ENCODE peak calls at places on chromosomes 3 and 15, in ten cellular contexts. One of them, this sample, is unnamed. For H3K4me1, the result is how much of the 10 kb centered on the place peaks cover.

GRCh38 chr3:108280476-108280875 is 15.9 kb upstream of the HHLA2 start:
- DNase-seq in tibial nerve: no peak
- DNase-seq in heart left ventricle: no peak
- DNase-seq in sigmoid colon: no peak
- DNase-seq in uterus: no peak
- DNase-seq in ovary: no peak
- DNase-seq in A549: no peak
- DNase-seq in HepG2: no peak
- DNase-seq in IMR-90: no peak
- DNase-seq in spleen: no peak
- DNase-seq in this sample: no peak

GRCh38 chr3:113111308-113111707 is 100.0 kb upstream of the BOC start:
- DNase-seq in tibial nerve: no peak
- DNase-seq in heart left ventricle: no peak
- DNase-seq in sigmoid colon: no peak
- DNase-seq in uterus: no peak
- DNase-seq in ovary: no peak
- DNase-seq in A549: no peak
- DNase-seq in HepG2: no peak
- DNase-seq in IMR-90: peak
- DNase-seq in spleen: no peak
- DNase-seq in this sample: no peak

GRCh38 chr3:8490079-8490552 is 11.5 kb upstream of the LMCD1 start:
- DNase-seq in tibial nerve: no peak
- DNase-seq in heart left ventricle: no peak
- DNase-seq in sigmoid colon: no peak
- DNase-seq in uterus: peak
- DNase-seq in ovary: no peak
- DNase-seq in A549: peak
- DNase-seq in HepG2: peak
- DNase-seq in IMR-90: peak
- DNase-seq in spleen: no peak
- DNase-seq in this sample: no peak

GRCh38 chr3:78238811-78239210 is 1198.9 kb downstream of the ROBO2 start:
- DNase-seq in tibial nerve: no peak
- DNase-seq in heart left ventricle: no peak
- DNase-seq in sigmoid colon: no peak
- DNase-seq in uterus: no peak
- DNase-seq in ovary: no peak
- DNase-seq in A549: no peak
- DNase-seq in HepG2: no peak
- DNase-seq in IMR-90: no peak
- DNase-seq in spleen: no peak
- DNase-seq in this sample: no peak

GRCh38 chr3:84943379-84943778 is 15.4 kb upstream of the CADM2 start:
- DNase-seq in tibial nerve: no peak
- DNase-seq in heart left ventricle: no peak
- DNase-seq in sigmoid colon: no peak
- DNase-seq in uterus: no peak
- DNase-seq in ovary: no peak
- DNase-seq in A549: no peak
- DNase-seq in HepG2: no peak
- DNase-seq in IMR-90: no peak
- DNase-seq in spleen: no peak
- DNase-seq in this sample: no peak

GRCh38 chr15:69032006-69032405 is 17.5 kb downstream of the NOX5 start:
- DNase-seq in tibial nerve: no peak
- DNase-seq in heart left ventricle: no peak
- DNase-seq in sigmoid colon: no peak
- DNase-seq in uterus: no peak
- DNase-seq in ovary: no peak
- DNase-seq in A549: no peak
- DNase-seq in HepG2: no peak
- DNase-seq in IMR-90: no peak
- DNase-seq in spleen: no peak
- DNase-seq in this sample: no peak

GRCh38 chr3:17874630-17875029 is 132.2 kb upstream of the TBC1D5 start:
- DNase-seq in tibial nerve: no peak
- DNase-seq in heart left ventricle: no peak
- DNase-seq in sigmoid colon: no peak
- DNase-seq in uterus: no peak
- DNase-seq in ovary: no peak
- DNase-seq in A549: no peak
- DNase-seq in HepG2: no peak
- DNase-seq in IMR-90: no peak
- DNase-seq in spleen: no peak
- DNase-seq in this sample: no peak

GRCh38 chr3:31392568-31392967 is 140.2 kb upstream of the STT3B start:
- DNase-seq in tibial nerve: no peak
- DNase-seq in heart left ventricle: no peak
- DNase-seq in sigmoid colon: no peak
- DNase-seq in uterus: no peak
- DNase-seq in ovary: no peak
- DNase-seq in A549: no peak
- DNase-seq in HepG2: no peak
- DNase-seq in IMR-90: no peak
- DNase-seq in spleen: no peak
- DNase-seq in this sample: no peak

GRCh38 chr15:41967506-41968206 is 4.7 kb downstream of the EHD4 start:
- DNase-seq in tibial nerve: peak
- DNase-seq in heart left ventricle: no peak
- DNase-seq in sigmoid colon: peak
- DNase-seq in uterus: no peak
- DNase-seq in ovary: no peak
- DNase-seq in A549: no peak
- DNase-seq in HepG2: no peak
- DNase-seq in IMR-90: peak
- DNase-seq in spleen: peak
- DNase-seq in this sample: no peak

GRCh38 chr3:177284383-177284881 is 87.2 kb upstream of the TBL1XR1 start:
- DNase-seq in tibial nerve: peak
- DNase-seq in heart left ventricle: no peak
- DNase-seq in sigmoid colon: peak
- DNase-seq in uterus: peak
- DNase-seq in ovary: peak
- DNase-seq in A549: peak
- DNase-seq in HepG2: peak
- DNase-seq in IMR-90: peak
- DNase-seq in spleen: no peak
- DNase-seq in this sample: peak

GRCh38 chr15:62050118-62050517 is 10.1 kb downstream of the VPS13C start:
- DNase-seq in tibial nerve: no peak
- DNase-seq in heart left ventricle: no peak
- DNase-seq in sigmoid colon: no peak
- DNase-seq in uterus: no peak
- DNase-seq in ovary: no peak
- DNase-seq in A549: no peak
- DNase-seq in HepG2: no peak
- DNase-seq in IMR-90: no peak
- DNase-seq in spleen: no peak
- DNase-seq in this sample: no peak

GRCh38 chr3:192907784-192908183 is 9.9 kb downstream of the MB21D2 start:
- DNase-seq in tibial nerve: no peak
- DNase-seq in heart left ventricle: no peak
- DNase-seq in sigmoid colon: no peak
- DNase-seq in uterus: no peak
- DNase-seq in ovary: no peak
- DNase-seq in A549: no peak
- DNase-seq in HepG2: no peak
- DNase-seq in IMR-90: no peak
- DNase-seq in spleen: no peak
- DNase-seq in this sample: no peak

GRCh38 chr3:38366082-38366481 is 19.5 kb downstream of the XYLB start:
- DNase-seq in tibial nerve: no peak
- DNase-seq in heart left ventricle: no peak
- DNase-seq in sigmoid colon: no peak
- DNase-seq in uterus: no peak
- DNase-seq in ovary: no peak
- DNase-seq in A549: no peak
- DNase-seq in HepG2: no peak
- DNase-seq in IMR-90: no peak
- DNase-seq in spleen: no peak
- DNase-seq in this sample: peak

GRCh38 chr3:40499952-40500351 is 5.9 kb upstream of the ZNF620 start:
- DNase-seq in tibial nerve: no peak
- DNase-seq in heart left ventricle: no peak
- DNase-seq in sigmoid colon: no peak
- DNase-seq in uterus: no peak
- DNase-seq in ovary: no peak
- DNase-seq in A549: no peak
- DNase-seq in HepG2: no peak
- DNase-seq in IMR-90: no peak
- DNase-seq in spleen: no peak
- DNase-seq in this sample: no peak

GRCh38 chr3:141401584-141402475 is 33.5 kb downstream of the ZBTB38 start:
- DNase-seq in tibial nerve: peak
- DNase-seq in heart left ventricle: peak
- DNase-seq in sigmoid colon: no peak
- DNase-seq in uterus: peak
- DNase-seq in ovary: peak
- DNase-seq in A549: peak
- DNase-seq in HepG2: no peak
- DNase-seq in IMR-90: no peak
- DNase-seq in spleen: peak
- DNase-seq in this sample: peak

GRCh38 chr15:76208786-76209424 is 102.4 kb downstream of the ETFA start:
- DNase-seq in tibial nerve: no peak
- DNase-seq in heart left ventricle: no peak
- DNase-seq in sigmoid colon: no peak
- DNase-seq in uterus: no peak
- DNase-seq in ovary: no peak
- DNase-seq in A549: no peak
- DNase-seq in HepG2: no peak
- DNase-seq in IMR-90: peak
- DNase-seq in spleen: no peak
- DNase-seq in this sample: no peak

GRCh38 chr3:71341721-71342120 is 241.8 kb downstream of the FOXP1 start:
- DNase-seq in tibial nerve: no peak
- DNase-seq in heart left ventricle: no peak
- DNase-seq in sigmoid colon: no peak
- DNase-seq in uterus: no peak
- DNase-seq in ovary: no peak
- DNase-seq in A549: no peak
- DNase-seq in HepG2: no peak
- DNase-seq in IMR-90: peak
- DNase-seq in spleen: no peak
- DNase-seq in this sample: no peak

GRCh38 chr15:71549100-71549499 is 261.3 kb upstream of the NR2E3 start:
- DNase-seq in tibial nerve: no peak
- DNase-seq in heart left ventricle: no peak
- DNase-seq in sigmoid colon: no peak
- DNase-seq in uterus: no peak
- DNase-seq in ovary: no peak
- DNase-seq in A549: no peak
- DNase-seq in HepG2: no peak
- DNase-seq in IMR-90: no peak
- DNase-seq in spleen: no peak
- DNase-seq in this sample: no peak

GRCh38 chr3:8629151-8630021 is 15.2 kb downstream of the SSUH2 start:
- DNase-seq in tibial nerve: peak
- DNase-seq in heart left ventricle: no peak
- DNase-seq in sigmoid colon: peak
- DNase-seq in uterus: no peak
- DNase-seq in ovary: no peak
- DNase-seq in A549: peak
- DNase-seq in HepG2: no peak
- DNase-seq in IMR-90: peak
- DNase-seq in spleen: no peak
- DNase-seq in this sample: no peak

GRCh38 chr3:50298836-50299637 is at the start of the genes HYAL3 and NAA80:
- DNase-seq in tibial nerve: peak
- DNase-seq in heart left ventricle: peak
- DNase-seq in sigmoid colon: peak
- DNase-seq in uterus: peak
- DNase-seq in ovary: peak
- DNase-seq in A549: peak
- DNase-seq in HepG2: no peak
- DNase-seq in IMR-90: peak
- DNase-seq in spleen: peak
- DNase-seq in this sample: peak
- H3K4me3 ChIP-seq in tibial nerve: peak
- H3K4me3 ChIP-seq in heart left ventricle: peak
- H3K4me3 ChIP-seq in sigmoid colon: peak
- H3K4me3 ChIP-seq in uterus: peak
- H3K4me3 ChIP-seq in ovary: peak
- H3K4me3 ChIP-seq in A549: peak
- H3K4me3 ChIP-seq in HepG2: peak
- H3K4me3 ChIP-seq in IMR-90: peak
- H3K4me3 ChIP-seq in spleen: peak
- H3K4me3 ChIP-seq in this sample: peak

GRCh38 chr3:50353231-50354004 is 2.8 kb downstream of the CYB561D2 start:
- DNase-seq in tibial nerve: no peak
- DNase-seq in heart left ventricle: no peak
- DNase-seq in sigmoid colon: no peak
- DNase-seq in uterus: no peak
- DNase-seq in ovary: no peak
- DNase-seq in A549: no peak
- DNase-seq in HepG2: no peak
- DNase-seq in IMR-90: no peak
- DNase-seq in spleen: no peak
- DNase-seq in this sample: no peak
- H3K4me1 ChIP-seq in tibial nerve: half or more
- H3K4me1 ChIP-seq in heart left ventricle: under half
- H3K4me1 ChIP-seq in sigmoid colon: half or more
- H3K4me1 ChIP-seq in uterus: under half
- H3K4me1 ChIP-seq in ovary: under half
- H3K4me1 ChIP-seq in A549: under half
- H3K4me1 ChIP-seq in HepG2: half or more
- H3K4me1 ChIP-seq in IMR-90: under half
- H3K4me1 ChIP-seq in spleen: half or more
- H3K4me1 ChIP-seq in this sample: half or more

DNA sequence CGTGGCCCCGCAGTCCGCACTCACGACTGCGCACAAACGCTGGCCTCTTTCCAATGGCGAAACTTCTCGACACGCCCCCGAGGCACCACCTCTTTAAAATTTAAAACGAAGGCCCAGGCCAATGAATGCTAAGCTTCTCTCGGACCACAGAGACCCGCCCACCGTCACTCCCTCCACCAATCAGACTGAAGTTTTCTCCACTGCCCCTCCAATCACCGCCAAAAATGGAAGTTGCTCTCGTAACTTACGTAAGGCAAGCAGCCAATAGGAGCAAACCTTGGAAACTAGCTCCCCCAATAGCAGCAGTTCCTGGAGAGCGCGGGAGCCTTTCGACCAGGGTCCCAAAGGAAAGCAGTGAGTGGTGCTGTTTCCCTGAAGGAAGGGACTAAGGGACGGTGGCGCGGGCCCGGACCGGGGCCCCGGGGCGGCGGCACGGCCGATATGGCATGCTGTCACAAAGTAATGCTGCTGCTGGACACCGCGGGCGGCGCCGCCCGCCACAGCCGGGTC is at the start of gene TICRR:
- DNase-seq in tibial nerve: peak
- DNase-seq in heart left ventricle: peak
- DNase-seq in sigmoid colon: peak
- DNase-seq in uterus: peak
- DNase-seq in ovary: peak
- DNase-seq in A549: peak
- DNase-seq in HepG2: peak
- DNase-seq in IMR-90: peak
- DNase-seq in spleen: peak
- DNase-seq in this sample: peak
- TF ChIP-seq POLR2A in tibial nerve: no peak
- TF ChIP-seq POLR2A in heart left ventricle: no peak
- TF ChIP-seq POLR2A in sigmoid colon: no peak
- TF ChIP-seq POLR2A in uterus: no peak
- TF ChIP-seq POLR2A in ovary: no peak
- TF ChIP-seq POLR2A in A549: peak
- TF ChIP-seq POLR2A in HepG2: peak
- TF ChIP-seq POLR2A in IMR-90: no peak
- TF ChIP-seq POLR2A in spleen: no peak
- TF ChIP-seq POLR2A in this sample: no peak

GRCh38 chr3:33273628-33274027 is 3.6 kb upstream of the FBXL2 start:
- DNase-seq in tibial nerve: no peak
- DNase-seq in heart left ventricle: no peak
- DNase-seq in sigmoid colon: no peak
- DNase-seq in uterus: no peak
- DNase-seq in ovary: no peak
- DNase-seq in A549: no peak
- DNase-seq in HepG2: no peak
- DNase-seq in IMR-90: no peak
- DNase-seq in spleen: no peak
- DNase-seq in this sample: no peak
- H3K4me3 ChIP-seq in tibial nerve: no peak
- H3K4me3 ChIP-seq in heart left ventricle: no peak
- H3K4me3 ChIP-seq in sigmoid colon: no peak
- H3K4me3 ChIP-seq in uterus: no peak
- H3K4me3 ChIP-seq in ovary: no peak
- H3K4me3 ChIP-seq in A549: no peak
- H3K4me3 ChIP-seq in HepG2: no peak
- H3K4me3 ChIP-seq in IMR-90: no peak
- H3K4me3 ChIP-seq in spleen: no peak
- H3K4me3 ChIP-seq in this sample: no peak